ENCODE peak calls at places on chromosomes 12 and 14, in eight cellular contexts. One of them, this sample, is unnamed.

GRCh38 chr12:843609-844008 is 91.2 kb downstream of the WNK1 start:
- DNase-seq in gastrocnemius medialis: no peak
- DNase-seq in progenitor cell of endocrine pancreas: no peak
- DNase-seq in GM20000: no peak
- DNase-seq in tibial nerve: no peak
- DNase-seq in H9: no peak
- DNase-seq in IMR-90: peak
- DNase-seq in pancreas: no peak
- DNase-seq in this sample: no peak

GRCh38 chr12:70908978-70909377 is 11.6 kb downstream of the PTPRR start:
- DNase-seq in gastrocnemius medialis: no peak
- DNase-seq in progenitor cell of endocrine pancreas: no peak
- DNase-seq in GM20000: no peak
- DNase-seq in tibial nerve: no peak
- DNase-seq in H9: no peak
- DNase-seq in IMR-90: no peak
- DNase-seq in pancreas: no peak
- DNase-seq in this sample: no peak

GRCh38 chr12:53952335-53952694 is 2.4 kb upstream of the HOXC12 start:
- DNase-seq in gastrocnemius medialis: no peak
- DNase-seq in progenitor cell of endocrine pancreas: no peak
- DNase-seq in GM20000: no peak
- DNase-seq in tibial nerve: no peak
- DNase-seq in H9: no peak
- DNase-seq in IMR-90: no peak
- DNase-seq in pancreas: peak
- DNase-seq in this sample: no peak

GRCh38 chr12:59736786-59737185 is 141.0 kb downstream of the SLC16A7 start:
- DNase-seq in gastrocnemius medialis: no peak
- DNase-seq in progenitor cell of endocrine pancreas: no peak
- DNase-seq in GM20000: no peak
- DNase-seq in tibial nerve: no peak
- DNase-seq in H9: no peak
- DNase-seq in IMR-90: peak
- DNase-seq in pancreas: no peak
- DNase-seq in this sample: peak

GRCh38 chr12:47818382-47818700 is 1.4 kb downstream of the HDAC7 start:
- DNase-seq in gastrocnemius medialis: no peak
- DNase-seq in progenitor cell of endocrine pancreas: no peak
- DNase-seq in GM20000: no peak
- DNase-seq in tibial nerve: no peak
- DNase-seq in H9: peak
- DNase-seq in IMR-90: peak
- DNase-seq in pancreas: no peak
- DNase-seq in this sample: no peak

GRCh38 chr12:57927086-57927485 is 14.3 kb upstream of the ATP23 start:
- DNase-seq in gastrocnemius medialis: no peak
- DNase-seq in progenitor cell of endocrine pancreas: no peak
- DNase-seq in GM20000: no peak
- DNase-seq in tibial nerve: no peak
- DNase-seq in H9: no peak
- DNase-seq in IMR-90: no peak
- DNase-seq in pancreas: no peak
- DNase-seq in this sample: no peak

GRCh38 chr14:89853976-89854693 is 100.4 kb downstream of the EFCAB11 start:
- DNase-seq in gastrocnemius medialis: no peak
- DNase-seq in progenitor cell of endocrine pancreas: no peak
- DNase-seq in GM20000: no peak
- DNase-seq in tibial nerve: no peak
- DNase-seq in H9: no peak
- DNase-seq in IMR-90: no peak
- DNase-seq in pancreas: no peak
- DNase-seq in this sample: peak

GRCh38 chr12:5830121-5830520 is 114.9 kb downstream of the ANO2 start:
- DNase-seq in gastrocnemius medialis: no peak
- DNase-seq in progenitor cell of endocrine pancreas: no peak
- DNase-seq in GM20000: no peak
- DNase-seq in tibial nerve: no peak
- DNase-seq in H9: no peak
- DNase-seq in IMR-90: no peak
- DNase-seq in pancreas: no peak
- DNase-seq in this sample: no peak

GRCh38 chr12:6540181-6540877 is 6.0 kb downstream of the GAPDH start:
- DNase-seq in gastrocnemius medialis: peak
- DNase-seq in progenitor cell of endocrine pancreas: no peak
- DNase-seq in GM20000: peak
- DNase-seq in tibial nerve: peak
- DNase-seq in H9: peak
- DNase-seq in IMR-90: peak
- DNase-seq in pancreas: no peak
- DNase-seq in this sample: peak

GRCh38 chr14:100451264-100451663 is 128.1 kb downstream of the SLC25A47 start:
- DNase-seq in gastrocnemius medialis: no peak
- DNase-seq in progenitor cell of endocrine pancreas: no peak
- DNase-seq in GM20000: no peak
- DNase-seq in tibial nerve: no peak
- DNase-seq in H9: no peak
- DNase-seq in IMR-90: no peak
- DNase-seq in pancreas: no peak
- DNase-seq in this sample: no peak

GRCh38 chr14:100448376-100448775 is 125.2 kb downstream of the SLC25A47 start:
- DNase-seq in gastrocnemius medialis: no peak
- DNase-seq in progenitor cell of endocrine pancreas: no peak
- DNase-seq in GM20000: no peak
- DNase-seq in tibial nerve: no peak
- DNase-seq in H9: peak
- DNase-seq in IMR-90: no peak
- DNase-seq in pancreas: peak
- DNase-seq in this sample: no peak

GRCh38 chr14:100450736-100451135 is 127.6 kb downstream of the SLC25A47 start:
- DNase-seq in gastrocnemius medialis: no peak
- DNase-seq in progenitor cell of endocrine pancreas: no peak
- DNase-seq in GM20000: no peak
- DNase-seq in tibial nerve: no peak
- DNase-seq in H9: no peak
- DNase-seq in IMR-90: no peak
- DNase-seq in pancreas: no peak
- DNase-seq in this sample: no peak

GRCh38 chr14:100449225-100449987 is 126.3 kb downstream of the SLC25A47 start:
- DNase-seq in gastrocnemius medialis: no peak
- DNase-seq in progenitor cell of endocrine pancreas: no peak
- DNase-seq in GM20000: no peak
- DNase-seq in tibial nerve: no peak
- DNase-seq in H9: peak
- DNase-seq in IMR-90: no peak
- DNase-seq in pancreas: peak
- DNase-seq in this sample: no peak

DNA sequence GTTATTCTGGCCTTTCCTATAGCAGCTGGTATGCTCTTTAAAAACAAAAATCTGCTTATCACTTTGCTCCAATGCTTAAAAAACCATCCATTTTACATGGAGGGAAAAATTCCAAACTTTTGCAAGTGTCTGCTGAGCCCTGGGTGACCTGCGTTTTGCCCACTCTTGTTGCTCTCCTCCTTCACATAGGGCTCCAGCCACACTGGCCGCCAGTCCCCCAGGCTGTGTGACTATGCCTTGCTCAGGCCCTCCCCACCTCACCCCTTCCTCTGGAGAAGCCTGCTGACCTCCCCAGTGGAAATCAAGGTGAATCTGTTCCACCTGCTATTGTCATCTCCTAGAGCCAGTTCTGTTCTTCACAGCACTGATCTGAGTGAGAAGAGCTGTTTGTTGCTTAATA is 126.9 kb downstream of the SLC25A47 start:
- DNase-seq in gastrocnemius medialis: no peak
- DNase-seq in progenitor cell of endocrine pancreas: no peak
- DNase-seq in GM20000: no peak
- DNase-seq in tibial nerve: no peak
- DNase-seq in H9: peak
- DNase-seq in IMR-90: no peak
- DNase-seq in pancreas: peak
- DNase-seq in this sample: no peak
- TF ChIP-seq CTCF in gastrocnemius medialis: no peak
- TF ChIP-seq CTCF in progenitor cell of endocrine pancreas: no peak
- TF ChIP-seq CTCF in GM20000: no peak
- TF ChIP-seq CTCF in tibial nerve: no peak
- TF ChIP-seq CTCF in H9: no peak
- TF ChIP-seq CTCF in IMR-90: no peak
- TF ChIP-seq CTCF in pancreas: no peak
- TF ChIP-seq CTCF in this sample: no peak

GRCh38 chr12:81639196-81639595 is 120.0 kb downstream of the PPFIA2 start:
- DNase-seq in gastrocnemius medialis: no peak
- DNase-seq in progenitor cell of endocrine pancreas: no peak
- DNase-seq in GM20000: no peak
- DNase-seq in tibial nerve: no peak
- DNase-seq in H9: no peak
- DNase-seq in IMR-90: no peak
- DNase-seq in pancreas: no peak
- DNase-seq in this sample: no peak

DNA sequence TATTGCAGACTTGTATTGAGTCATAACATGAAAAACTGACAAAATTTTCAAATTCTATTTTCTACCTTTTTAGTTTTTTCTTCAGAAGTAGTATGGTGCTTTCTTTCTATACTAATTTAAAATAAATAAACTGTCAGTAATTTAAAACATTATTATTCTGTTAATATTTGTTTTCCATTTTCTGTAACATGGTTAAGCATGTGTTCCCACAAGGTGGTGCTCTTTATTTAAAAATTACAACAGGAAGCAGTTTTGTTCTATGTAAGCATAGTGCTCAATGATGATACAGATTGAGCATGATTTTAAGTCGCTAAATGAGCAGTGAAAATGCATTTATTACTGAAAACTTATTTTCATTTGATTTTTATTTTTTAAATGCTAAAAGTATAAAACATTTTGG is 114.6 kb downstream of the PPFIA2 start:
- DNase-seq in gastrocnemius medialis: no peak
- DNase-seq in progenitor cell of endocrine pancreas: no peak
- DNase-seq in GM20000: peak
- DNase-seq in tibial nerve: no peak
- DNase-seq in H9: no peak
- DNase-seq in IMR-90: peak
- DNase-seq in pancreas: no peak
- DNase-seq in this sample: peak
- TF ChIP-seq CTCF in gastrocnemius medialis: peak
- TF ChIP-seq CTCF in progenitor cell of endocrine pancreas: peak
- TF ChIP-seq CTCF in GM20000: no peak
- TF ChIP-seq CTCF in tibial nerve: peak
- TF ChIP-seq CTCF in H9: peak
- TF ChIP-seq CTCF in IMR-90: peak
- TF ChIP-seq CTCF in pancreas: peak
- TF ChIP-seq CTCF in this sample: peak

GRCh38 chr12:48972213-48973021 is 882 bp upstream of the WNT10B start:
- DNase-seq in gastrocnemius medialis: no peak
- DNase-seq in progenitor cell of endocrine pancreas: no peak
- DNase-seq in GM20000: peak
- DNase-seq in tibial nerve: no peak
- DNase-seq in H9: peak
- DNase-seq in IMR-90: peak
- DNase-seq in pancreas: no peak
- DNase-seq in this sample: peak
- TF ChIP-seq CTCF in gastrocnemius medialis: no peak
- TF ChIP-seq CTCF in progenitor cell of endocrine pancreas: no peak
- TF ChIP-seq CTCF in GM20000: no peak
- TF ChIP-seq CTCF in tibial nerve: no peak
- TF ChIP-seq CTCF in H9: peak
- TF ChIP-seq CTCF in IMR-90: peak
- TF ChIP-seq CTCF in pancreas: no peak
- TF ChIP-seq CTCF in this sample: peak

GRCh38 chr14:81743605-81744004 is 210.0 kb upstream of the SEL1L start:
- DNase-seq in gastrocnemius medialis: no peak
- DNase-seq in progenitor cell of endocrine pancreas: no peak
- DNase-seq in GM20000: no peak
- DNase-seq in tibial nerve: no peak
- DNase-seq in H9: no peak
- DNase-seq in IMR-90: no peak
- DNase-seq in pancreas: no peak
- DNase-seq in this sample: no peak

GRCh38 chr14:81738946-81739659 is 205.4 kb upstream of the SEL1L start:
- DNase-seq in gastrocnemius medialis: no peak
- DNase-seq in progenitor cell of endocrine pancreas: no peak
- DNase-seq in GM20000: no peak
- DNase-seq in tibial nerve: no peak
- DNase-seq in H9: no peak
- DNase-seq in IMR-90: no peak
- DNase-seq in pancreas: no peak
- DNase-seq in this sample: no peak

GRCh38 chr14:81737938-81738337 is 204.3 kb upstream of the SEL1L start:
- DNase-seq in gastrocnemius medialis: no peak
- DNase-seq in progenitor cell of endocrine pancreas: no peak
- DNase-seq in GM20000: no peak
- DNase-seq in tibial nerve: no peak
- DNase-seq in H9: no peak
- DNase-seq in IMR-90: no peak
- DNase-seq in pancreas: no peak
- DNase-seq in this sample: no peak
- TF ChIP-seq CTCF in gastrocnemius medialis: no peak
- TF ChIP-seq CTCF in progenitor cell of endocrine pancreas: no peak
- TF ChIP-seq CTCF in GM20000: no peak
- TF ChIP-seq CTCF in tibial nerve: no peak
- TF ChIP-seq CTCF in H9: no peak
- TF ChIP-seq CTCF in IMR-90: no peak
- TF ChIP-seq CTCF in pancreas: no peak
- TF ChIP-seq CTCF in this sample: no peak

DNA sequence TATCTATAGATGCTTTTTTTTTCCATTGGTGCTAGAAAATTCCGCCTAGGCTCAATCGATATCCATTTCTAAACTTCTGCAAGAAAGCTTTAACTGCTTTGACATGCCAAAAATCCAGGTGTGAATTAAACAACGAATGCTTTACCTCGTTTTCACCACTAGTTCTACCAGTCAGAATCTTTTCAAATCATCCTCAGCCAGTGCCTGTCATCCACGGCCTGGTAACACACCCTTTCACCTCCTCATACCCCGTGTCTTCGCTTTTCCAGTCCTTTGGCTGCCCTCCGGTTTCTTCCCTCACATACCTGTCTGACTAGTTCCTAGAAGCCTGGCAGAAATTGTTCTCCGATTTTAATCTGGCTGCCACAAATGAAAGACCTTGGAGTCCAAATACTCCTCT is 1.4 kb upstream of the PHC1 start:
- DNase-seq in gastrocnemius medialis: no peak
- DNase-seq in progenitor cell of endocrine pancreas: no peak
- DNase-seq in GM20000: peak
- DNase-seq in tibial nerve: no peak
- DNase-seq in H9: peak
- DNase-seq in IMR-90: no peak
- DNase-seq in pancreas: no peak
- DNase-seq in this sample: no peak
- TF ChIP-seq CTCF in gastrocnemius medialis: no peak
- TF ChIP-seq CTCF in progenitor cell of endocrine pancreas: peak
- TF ChIP-seq CTCF in GM20000: no peak
- TF ChIP-seq CTCF in tibial nerve: no peak
- TF ChIP-seq CTCF in H9: peak
- TF ChIP-seq CTCF in IMR-90: no peak
- TF ChIP-seq CTCF in pancreas: no peak
- TF ChIP-seq CTCF in this sample: peak

DNA sequence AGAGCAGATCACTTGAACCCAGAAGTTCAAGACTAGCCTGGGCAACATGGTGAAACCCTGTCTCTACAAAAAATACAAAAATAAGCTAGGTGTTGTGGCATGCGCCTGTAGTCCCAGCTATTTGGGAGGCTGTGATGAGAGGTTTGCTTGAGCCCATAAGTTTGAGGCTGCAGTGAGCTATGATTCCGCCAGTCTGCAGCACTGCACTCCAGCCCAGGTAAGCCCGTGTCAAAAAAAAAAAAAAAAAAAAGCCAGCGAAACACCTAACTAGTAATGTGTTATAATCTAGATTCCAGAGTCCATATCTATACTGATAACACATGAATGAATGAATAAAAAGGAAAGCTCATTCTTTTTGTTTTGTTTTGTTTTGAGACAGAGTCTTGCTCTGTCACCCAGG is 18.5 kb upstream of the SLC25A3 start:
- DNase-seq in gastrocnemius medialis: no peak
- DNase-seq in progenitor cell of endocrine pancreas: no peak
- DNase-seq in GM20000: no peak
- DNase-seq in tibial nerve: no peak
- DNase-seq in H9: no peak
- DNase-seq in IMR-90: no peak
- DNase-seq in pancreas: no peak
- DNase-seq in this sample: no peak
- TF ChIP-seq CTCF in gastrocnemius medialis: no peak
- TF ChIP-seq CTCF in progenitor cell of endocrine pancreas: no peak
- TF ChIP-seq CTCF in GM20000: no peak
- TF ChIP-seq CTCF in tibial nerve: no peak
- TF ChIP-seq CTCF in H9: no peak
- TF ChIP-seq CTCF in IMR-90: no peak
- TF ChIP-seq CTCF in pancreas: no peak
- TF ChIP-seq CTCF in this sample: no peak

This sample was measured in AG10803.